ENCODE peak calls at places on chromosomes 7 and 10, in seven cellular contexts. E is pancreas, F is IMR-90, N is GM12864, X is neural crest cell, A is hepatocyte, R is fibroblast of mammary gland. W is an unnamed sample.

GRCh38 chr10:132310701-132311337 is 3.1 kb upstream of the STK32C start:
- DNase-seq in E (no peak), F (no peak), N (no peak), X (no peak), A (no peak), R (no peak), W (peak; percentile 10)

GRCh38 chr7:47371733-47372368 is 210.1 kb downstream of the TNS3 start:
- DNase-seq in E (peak; percentile 92), F (peak; percentile 65), N (no peak), X (no peak), A (peak; percentile 69), R (peak; percentile 47), W (no peak)

GRCh38 chr10:129491123-129491734 is 24.2 kb downstream of the MGMT start:
- DNase-seq in E (no peak), F (peak; percentile 10), N (no peak), X (no peak), A (no peak), R (peak; percentile 25), W (no peak)

GRCh38 chr7:130838738-130839137 is 104.7 kb upstream of the KLF14 start:
- DNase-seq in E (no peak), F (peak; percentile 99), N (peak; percentile 16), X (no peak), A (no peak), R (peak; percentile 99), W (peak; percentile 69)

GRCh38 chr10:12194752-12195271 is 879 bp downstream of the NUDT5 start:
- DNase-seq in E (peak; percentile 19), F (peak; percentile 31), N (no peak), X (peak; percentile 2), A (peak; percentile 38), R (peak; percentile 47), W (no peak)

GRCh38 chr10:6755891-6756460 is 175.9 kb upstream of the PRKCQ start:
- DNase-seq in E (no peak), F (peak; percentile 87), N (no peak), X (no peak), A (no peak), R (peak; percentile 85), W (peak; percentile 15)

GRCh38 chr7:14690486-14690885 is 212.1 kb downstream of the DGKB start:
- DNase-seq in E (no peak), F (no peak), N (no peak), X (no peak), A (no peak), R (no peak), W (no peak)

GRCh38 chr10:96972264-96972663 is 140.2 kb downstream of the LCOR start:
- DNase-seq in E (no peak), F (no peak), N (no peak), X (no peak), A (no peak), R (no peak), W (no peak)

GRCh38 chr7:86814980-86815379 is 171.3 kb downstream of the GRM3 start:
- DNase-seq in E (no peak), F (no peak), N (peak; percentile 31), X (peak; percentile 25), A (peak; percentile 28), R (peak; percentile 7), W (peak; percentile 14)

GRCh38 chr10:74145133-74145532 is 5.5 kb downstream of the AP3M1 start:
- DNase-seq in E (no peak), F (peak; percentile 89), N (no peak), X (no peak), A (peak; percentile 41), R (peak; percentile 88), W (no peak)

GRCh38 chr10:119619215-119619614 is 22.5 kb upstream of the TIAL1 start:
- DNase-seq in E (no peak), F (no peak), N (no peak), X (no peak), A (no peak), R (no peak), W (no peak)

GRCh38 chr10:1462521-1462920 is 274.8 kb downstream of the ADARB2 start:
- DNase-seq in E (no peak), F (no peak), N (no peak), X (no peak), A (no peak), R (no peak), W (no peak)

GRCh38 chr7:140609646-140610045 is 31.0 kb downstream of the DENND2A start:
- DNase-seq in E (no peak), F (peak; percentile 84), N (no peak), X (no peak), A (no peak), R (peak; percentile 88), W (no peak)

GRCh38 chr7:140489021-140489349 is 9.7 kb upstream of the MKRN1 start:
- DNase-seq in E (no peak), F (no peak), N (no peak), X (no peak), A (no peak), R (no peak), W (no peak)

GRCh38 chr7:33040803-33041516 is 21.6 kb downstream of the NT5C3A start:
- DNase-seq in E (peak; percentile 45), F (peak; percentile 36), N (peak; percentile 94), X (no peak), A (peak; percentile 64), R (peak; percentile 50), W (peak; percentile 60)

GRCh38 chr10:306654-307185 is 171.5 kb downstream of the ZMYND11 start:
- DNase-seq in E (peak; percentile 58), F (no peak), N (no peak), X (no peak), A (no peak), R (no peak), W (no peak)

GRCh38 chr7:106050002-106050742 is 61.9 kb downstream of the SYPL1 start:
- DNase-seq in E (no peak), F (peak; percentile 59), N (no peak), X (no peak), A (peak; percentile 55), R (peak; percentile 79), W (no peak)

GRCh38 chr10:9158675-9159074 is 1104.2 kb downstream of the GATA3 start:
- DNase-seq in E (no peak), F (no peak), N (no peak), X (no peak), A (no peak), R (no peak), W (no peak)

GRCh38 chr10:30701471-30702173 is 72.1 kb upstream of the LYZL2 start:
- DNase-seq in E (no peak), F (peak; percentile 75), N (peak; percentile 86), X (no peak), A (no peak), R (peak; percentile 71), W (peak; percentile 43)

GRCh38 chr7:835491-836401 is 3.5 kb downstream of the SUN1 start:
- DNase-seq in E (no peak), F (no peak), N (no peak), X (no peak), A (no peak), R (peak; percentile 16), W (no peak)

GRCh38 chr7:835021-835420 is 2.7 kb downstream of the SUN1 start:
- DNase-seq in E (no peak), F (no peak), N (no peak), X (no peak), A (no peak), R (no peak), W (no peak)

GRCh38 chr7:837001-837400 is 4.7 kb downstream of the SUN1 start:
- DNase-seq in E (no peak), F (no peak), N (no peak), X (no peak), A (no peak), R (no peak), W (no peak)

GRCh38 chr7:834277-834676 is 2.0 kb downstream of the SUN1 start:
- DNase-seq in E (no peak), F (no peak), N (no peak), X (no peak), A (no peak), R (no peak), W (no peak)

GRCh38 chr7:836429-836828 is 4.2 kb downstream of the SUN1 start:
- DNase-seq in E (no peak), F (peak; percentile 42), N (no peak), X (peak; percentile 14), A (peak; percentile 67), R (peak; percentile 71), W (no peak)
- TF ChIP-seq CTCF in E (no peak), F (peak; percentile 44), N (peak; percentile 26), X (peak; percentile 52), A (peak; percentile 51), R (peak; percentile 67), W (peak; percentile 22)

DNA sequence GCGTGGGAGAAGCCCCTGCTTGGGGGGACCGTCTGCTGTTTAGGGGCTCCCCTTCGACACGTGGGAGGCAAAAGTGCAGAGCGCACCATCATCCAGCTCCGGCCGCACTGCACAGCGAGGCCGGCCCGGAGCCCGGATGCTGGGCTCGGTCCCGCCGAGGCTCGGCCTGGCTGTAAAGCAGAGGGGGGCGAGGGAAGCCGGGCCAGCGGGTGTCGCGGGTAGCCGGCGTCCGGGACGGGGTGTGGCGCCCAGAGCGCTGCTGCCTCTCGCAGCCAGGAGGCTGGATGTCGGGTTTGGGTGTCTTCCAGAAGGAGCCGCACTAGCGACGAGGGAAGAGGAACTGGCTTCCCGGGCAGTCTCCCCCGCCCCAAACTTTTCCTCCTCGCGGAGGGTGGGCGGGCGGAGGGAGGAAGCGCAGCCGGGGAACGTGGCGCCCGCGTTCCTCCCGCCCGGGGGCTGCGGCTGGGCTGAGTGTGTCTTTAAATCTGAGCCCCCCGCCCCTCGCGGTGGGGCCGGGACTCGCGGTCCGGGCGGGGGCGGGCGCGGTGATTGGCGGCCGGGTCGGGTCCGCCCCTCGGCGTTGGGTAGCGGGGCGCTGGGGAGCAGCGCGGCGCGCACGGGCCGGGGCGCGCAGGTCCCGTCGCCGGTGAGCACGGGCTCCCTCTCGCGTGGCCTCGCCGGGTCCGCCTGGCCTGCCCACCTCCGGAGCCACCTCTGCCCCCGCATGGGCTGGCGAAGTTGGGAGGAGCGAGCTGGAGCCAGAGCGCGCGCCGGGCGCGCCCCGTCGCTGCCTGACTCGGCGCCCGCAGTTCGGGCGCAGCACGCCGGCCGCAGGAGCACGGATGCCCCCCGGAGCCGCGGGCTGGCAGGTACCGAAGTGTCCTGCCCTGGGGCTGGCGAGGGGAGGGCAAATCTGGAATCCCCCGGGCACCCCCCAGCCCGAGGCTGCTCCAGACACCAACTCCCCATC is at the start of gene PALD1:
- DNase-seq in E (peak; percentile 47), F (no peak), N (no peak), X (peak; percentile 49), A (peak; percentile 72), R (peak; percentile 14), W (peak; percentile 84)
- TF ChIP-seq CTCF in E (no peak), F (no peak), N (no peak), X (peak; percentile 38), A (no peak), R (no peak), W (no peak)

GRCh38 chr7:148299877-148300276 is 290.7 kb upstream of the C7orf33 start:
- DNase-seq in E (no peak), F (no peak), N (no peak), X (no peak), A (no peak), R (no peak), W (no peak)

GRCh38 chr7:148299335-148299734 is 291.2 kb upstream of the C7orf33 start:
- DNase-seq in E (no peak), F (no peak), N (no peak), X (no peak), A (peak; percentile 60), R (no peak), W (no peak)

GRCh38 chr7:148291799-148292198 is 298.8 kb upstream of the C7orf33 start:
- DNase-seq in E (no peak), F (no peak), N (no peak), X (no peak), A (no peak), R (no peak), W (no peak)

GRCh38 chr7:148296994-148297644 is 293.4 kb upstream of the C7orf33 start:
- DNase-seq in E (no peak), F (no peak), N (no peak), X (no peak), A (no peak), R (peak; percentile 2), W (no peak)
- TF ChIP-seq CTCF in E (no peak), F (no peak), N (peak; percentile 34), X (peak; percentile 25), A (no peak), R (no peak), W (peak; percentile 8)

GRCh38 chr10:72375585-72375984 is 20.9 kb upstream of the DNAJB12 start:
- DNase-seq in E (no peak), F (no peak), N (no peak), X (no peak), A (no peak), R (no peak), W (no peak)
- TF ChIP-seq CTCF in E (no peak), F (peak; percentile 15), N (peak; percentile 20), X (peak; percentile 13), A (no peak), R (peak; percentile 10), W (peak; percentile 20)